ENCODE peak calls at places on chromosome 20, in eight cellular contexts. K is Panc1; W is body of pancreas; P is ovary; D is naive thymus-derived CD4-positive, alpha-beta T cell; S is mammary epithelial cell; V is adrenal gland; E is CD8-positive, alpha-beta memory T cell. U is an unnamed sample. For H3K36me3, the result is how much of the 10 kb centered on the place peaks cover.

GRCh38 chr20:46811328-46812084 is 83.1 kb upstream of the EYA2 start:
- DNase-seq in K (no peak), W (no peak), P (no peak), D (no peak), S (no peak), V (no peak), E (no peak), U (no peak)

GRCh38 chr20:4227085-4227821 is 211.9 kb upstream of the RNF24 start:
- DNase-seq in K (no peak), W (no peak), P (no peak), D (no peak), S (peak), V (no peak), E (no peak), U (peak)

GRCh38 chr20:31516651-31517050 is 2.4 kb downstream of the HM13 start:
- DNase-seq in K (no peak), W (no peak), P (no peak), D (no peak), S (no peak), V (no peak), E (no peak), U (no peak)

GRCh38 chr20:17956099-17956685 is 12.4 kb downstream of the SNX5 start:
- DNase-seq in K (no peak), W (no peak), P (no peak), D (no peak), S (no peak), V (no peak), E (no peak), U (no peak)

GRCh38 chr20:44728835-44729342 is 13.7 kb downstream of the CCN5 start:
- DNase-seq in K (peak), W (peak), P (peak), D (no peak), S (peak), V (peak), E (no peak), U (peak)

GRCh38 chr20:21518292-21518991 is 4.6 kb upstream of the NKX2-2 start:
- DNase-seq in K (no peak), W (no peak), P (no peak), D (no peak), S (no peak), V (no peak), E (no peak), U (no peak)

GRCh38 chr20:44489931-44490330 is 14.3 kb downstream of the TTPAL start:
- DNase-seq in K (no peak), W (no peak), P (no peak), D (no peak), S (no peak), V (no peak), E (no peak), U (no peak)

GRCh38 chr20:41526327-41526726 is 91.8 kb downstream of the CHD6 start:
- DNase-seq in K (no peak), W (no peak), P (no peak), D (no peak), S (no peak), V (peak), E (no peak), U (no peak)

GRCh38 chr20:33262658-33263065 is 20.4 kb upstream of the BPIFB1 start:
- DNase-seq in K (peak), W (peak), P (no peak), D (no peak), S (peak), V (peak), E (no peak), U (peak)

GRCh38 chr20:3483309-3483708 is 12.5 kb downstream of the ATRN start:
- DNase-seq in K (no peak), W (no peak), P (no peak), D (no peak), S (no peak), V (no peak), E (no peak), U (no peak)

GRCh38 chr20:44454301-44454963 is 21.2 kb upstream of the TTPAL start:
- DNase-seq in K (no peak), W (no peak), P (no peak), D (no peak), S (no peak), V (no peak), E (no peak), U (no peak)

GRCh38 chr20:31837896-31838397 is 7.5 kb downstream of the FOXS1 start:
- DNase-seq in K (no peak), W (no peak), P (no peak), D (no peak), S (peak), V (no peak), E (no peak), U (no peak)

GRCh38 chr20:4297141-4297826 is 281.9 kb upstream of the RNF24 start:
- DNase-seq in K (no peak), W (no peak), P (no peak), D (no peak), S (no peak), V (no peak), E (no peak), U (no peak)

GRCh38 chr20:23092409-23092756 is 6.3 kb upstream of the CD93 start:
- DNase-seq in K (no peak), W (no peak), P (no peak), D (no peak), S (no peak), V (no peak), E (no peak), U (no peak)

GRCh38 chr20:6700563-6701328 is 66.7 kb upstream of the BMP2 start:
- DNase-seq in K (no peak), W (no peak), P (no peak), D (no peak), S (no peak), V (peak), E (no peak), U (no peak)

GRCh38 chr20:48196486-48196885 is 411.2 kb upstream of the SULF2 start:
- DNase-seq in K (no peak), W (peak), P (peak), D (no peak), S (no peak), V (no peak), E (no peak), U (no peak)

GRCh38 chr20:35232575-35232974 is 6.1 kb downstream of the MMP24 start:
- DNase-seq in K (no peak), W (no peak), P (no peak), D (no peak), S (no peak), V (no peak), E (no peak), U (peak)

GRCh38 chr20:17985388-17986018 is 16.7 kb downstream of the MGME1 start:
- DNase-seq in K (no peak), W (no peak), P (no peak), D (no peak), S (no peak), V (no peak), E (no peak), U (no peak)

GRCh38 chr20:52905235-52905634 is 66.9 kb upstream of the TSHZ2 start:
- DNase-seq in K (no peak), W (no peak), P (no peak), D (no peak), S (no peak), V (no peak), E (no peak), U (no peak)

GRCh38 chr20:48826064-48826463 is 1.7 kb downstream of the PREX1 start:
- DNase-seq in K (no peak), W (no peak), P (no peak), D (no peak), S (no peak), V (no peak), E (no peak), U (no peak)

GRCh38 chr20:48695255-48695654 is 132.5 kb downstream of the PREX1 start:
- DNase-seq in K (no peak), W (no peak), P (no peak), D (no peak), S (peak), V (no peak), E (no peak), U (no peak)

GRCh38 chr20:60749804-60750602 is 502.1 kb upstream of the CDH4 start:
- DNase-seq in K (no peak), W (no peak), P (no peak), D (no peak), S (no peak), V (no peak), E (no peak), U (no peak)

GRCh38 chr20:50628326-50628725 is 63.0 kb downstream of the RIPOR3 start:
- DNase-seq in K (no peak), W (no peak), P (no peak), D (no peak), S (no peak), V (no peak), E (no peak), U (no peak)

GRCh38 chr20:11080776-11081406 is 407.1 kb upstream of the JAG1 start:
- DNase-seq in K (no peak), W (no peak), P (no peak), D (no peak), S (no peak), V (peak), E (no peak), U (no peak)

GRCh38 chr20:32378461-32378860 is 20.3 kb downstream of the ASXL1 start:
- DNase-seq in K (no peak), W (no peak), P (no peak), D (no peak), S (no peak), V (no peak), E (no peak), U (no peak)

GRCh38 chr20:46209930-46210671 is 92.0 kb downstream of the CD40 start:
- DNase-seq in K (no peak), W (no peak), P (peak), D (no peak), S (no peak), V (no peak), E (no peak), U (no peak)

GRCh38 chr20:40868568-40869223 is 159.9 kb upstream of the TOP1 start:
- DNase-seq in K (no peak), W (no peak), P (peak), D (no peak), S (no peak), V (peak), E (no peak), U (peak)

GRCh38 chr20:48656661-48657211 is 171.1 kb downstream of the PREX1 start:
- DNase-seq in K (no peak), W (no peak), P (no peak), D (no peak), S (no peak), V (no peak), E (no peak), U (no peak)

GRCh38 chr20:16419138-16419715 is 154.0 kb downstream of the KIF16B start:
- DNase-seq in K (no peak), W (no peak), P (no peak), D (no peak), S (peak), V (no peak), E (no peak), U (no peak)

GRCh38 chr20:4555188-4555893 is 166.4 kb upstream of the PRND start:
- DNase-seq in K (peak), W (no peak), P (no peak), D (no peak), S (peak), V (no peak), E (no peak), U (peak)

GRCh38 chr20:12166053-12166717 is 248.5 kb downstream of the BTBD3 start:
- DNase-seq in K (no peak), W (no peak), P (no peak), D (no peak), S (peak), V (no peak), E (no peak), U (peak)

GRCh38 chr20:49700411-49701185 is 13.1 kb downstream of the B4GALT5 start:
- DNase-seq in K (no peak), W (no peak), P (no peak), D (no peak), S (peak), V (no peak), E (no peak), U (peak)

GRCh38 chr20:55057779-55058415 is 582.5 kb downstream of the DOK5 start:
- DNase-seq in K (no peak), W (no peak), P (no peak), D (no peak), S (peak), V (no peak), E (no peak), U (no peak)

GRCh38 chr20:9615766-9616454 is 101.5 kb downstream of the LAMP5 start:
- DNase-seq in K (no peak), W (no peak), P (no peak), D (no peak), S (no peak), V (no peak), E (no peak), U (no peak)

GRCh38 chr20:32737371-32738223 is 5.7 kb downstream of the COMMD7 start:
- DNase-seq in K (no peak), W (no peak), P (no peak), D (peak), S (peak), V (no peak), E (peak), U (peak)

GRCh38 chr20:41524980-41525613 is 93.1 kb downstream of the CHD6 start:
- DNase-seq in K (no peak), W (peak), P (peak), D (no peak), S (peak), V (peak), E (no peak), U (peak)

GRCh38 chr20:4681971-4682370 is 39.7 kb upstream of the PRND start:
- DNase-seq in K (no peak), W (no peak), P (no peak), D (no peak), S (peak), V (no peak), E (no peak), U (peak)

GRCh38 chr20:5918856-5919633 is 31.3 kb downstream of the TRMT6 start:
- DNase-seq in K (peak), W (no peak), P (no peak), D (no peak), S (peak), V (no peak), E (no peak), U (peak)

GRCh38 chr20:8535403-8536003 is 403.4 kb downstream of the PLCB1 start:
- DNase-seq in K (no peak), W (no peak), P (no peak), D (no peak), S (no peak), V (no peak), E (no peak), U (peak)

GRCh38 chr20:33443512-33444239 is at the start of gene SNTA1:
- DNase-seq in K (no peak), W (peak), P (peak), D (peak), S (peak), V (peak), E (peak), U (peak)

GRCh38 chr20:38153011-38153329 is 12.1 kb downstream of the TGM2 start:
- DNase-seq in K (no peak), W (no peak), P (no peak), D (no peak), S (no peak), V (no peak), E (no peak), U (peak)
- H3K36me3 ChIP-seq in K (under half), W (under half), P (under half), D (under half), S (under half), V (under half), E (under half), U (under half)

GRCh38 chr20:36485286-36485685 is 56.0 kb upstream of the MYL9 start:
- DNase-seq in K (no peak), W (no peak), P (no peak), D (no peak), S (no peak), V (no peak), E (no peak), U (no peak)
- H3K36me3 ChIP-seq in K (under half), W (under half), P (under half), D (under half), S (under half), V (under half), E (under half), U (under half)

DNA sequence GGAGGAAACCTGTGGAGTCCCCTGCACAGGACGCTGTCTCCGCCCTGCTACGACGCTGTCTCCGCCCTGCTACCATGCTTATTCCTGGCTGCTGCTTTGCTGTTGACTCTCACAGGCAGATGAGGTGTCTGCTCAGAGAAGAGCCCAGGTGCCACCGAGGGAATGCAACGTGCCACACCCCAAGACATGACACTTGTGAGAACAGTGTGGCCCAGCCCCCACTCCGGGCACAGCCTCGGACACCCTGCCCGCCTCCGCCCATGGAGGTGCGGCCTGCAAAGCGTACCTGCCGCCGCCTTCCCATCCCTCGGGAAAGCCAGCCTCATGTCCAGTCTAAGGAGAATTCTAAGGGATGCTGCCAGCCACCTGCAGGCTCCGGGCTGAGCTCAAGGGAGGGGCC is 15.6 kb upstream of the MRGBP start:
- DNase-seq in K (no peak), W (no peak), P (no peak), D (no peak), S (no peak), V (no peak), E (no peak), U (no peak)
- H3K36me3 ChIP-seq in K (under half), W (under half), P (under half), D (under half), S (under half), V (under half), E (under half), U (under half)

GRCh38 chr20:13800728-13801134 is 15.9 kb downstream of the NDUFAF5 start:
- DNase-seq in K (no peak), W (peak), P (peak), D (no peak), S (peak), V (peak), E (no peak), U (peak)
- H3K36me3 ChIP-seq in K (half or more), W (under half), P (under half), D (half or more), S (under half), V (half or more), E (under half), U (half or more)

GRCh38 chr20:367486-367887 is 13.1 kb upstream of the TRIB3 start:
- DNase-seq in K (no peak), W (no peak), P (no peak), D (no peak), S (no peak), V (no peak), E (peak), U (no peak)
- H3K36me3 ChIP-seq in K (under half), W (under half), P (under half), D (under half), S (under half), V (under half), E (under half), U (under half)

GRCh38 chr20:57748601-57749130 is 38.9 kb upstream of the PMEPA1 start:
- DNase-seq in K (no peak), W (peak), P (peak), D (peak), S (peak), V (peak), E (peak), U (peak)

GRCh38 chr20:57751411-57751810 is 41.6 kb upstream of the PMEPA1 start:
- DNase-seq in K (no peak), W (no peak), P (no peak), D (no peak), S (no peak), V (no peak), E (no peak), U (no peak)

GRCh38 chr20:57747889-57748456 is 38.2 kb upstream of the PMEPA1 start:
- DNase-seq in K (no peak), W (no peak), P (peak), D (no peak), S (no peak), V (no peak), E (no peak), U (no peak)

GRCh38 chr20:57749861-57750260 is 40.0 kb upstream of the PMEPA1 start:
- DNase-seq in K (no peak), W (no peak), P (no peak), D (no peak), S (no peak), V (no peak), E (no peak), U (no peak)

GRCh38 chr20:57749131-57749690 is 39.4 kb upstream of the PMEPA1 start:
- DNase-seq in K (no peak), W (no peak), P (no peak), D (no peak), S (no peak), V (peak), E (no peak), U (no peak)
- H3K36me3 ChIP-seq in K (under half), W (under half), P (under half), D (under half), S (under half), V (under half), E (under half), U (under half)

DNA sequence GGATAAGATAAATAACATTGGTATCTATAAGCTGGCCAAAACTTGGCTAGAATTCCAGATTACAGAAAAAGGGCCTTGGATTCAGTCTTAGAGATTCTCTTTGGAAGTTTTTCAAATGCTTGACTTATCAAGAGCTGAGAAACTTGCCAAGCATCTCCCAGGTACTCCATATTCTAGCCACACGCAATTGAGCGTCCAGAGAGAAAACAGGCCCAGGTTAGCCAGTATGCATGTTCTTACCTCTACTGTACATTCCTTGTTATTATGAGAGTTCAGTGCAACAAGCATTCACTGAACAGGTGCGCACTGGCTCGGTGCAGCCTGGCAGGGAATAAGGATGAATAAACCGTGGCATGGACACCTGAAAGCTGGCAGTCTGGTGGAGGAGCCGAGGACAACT is 13.7 kb downstream of the CRNKL1 start:
- DNase-seq in K (no peak), W (no peak), P (no peak), D (no peak), S (no peak), V (no peak), E (no peak), U (no peak)
- H3K36me3 ChIP-seq in K (under half), W (half or more), P (under half), D (half or more), S (under half), V (half or more), E (half or more), U (half or more)

GRCh38 chr20:62127799-62128198 is 5.5 kb downstream of the LSM14B start:
- DNase-seq in K (no peak), W (no peak), P (no peak), D (no peak), S (no peak), V (no peak), E (no peak), U (no peak)

GRCh38 chr20:62129731-62130531 is 7.7 kb downstream of the LSM14B start:
- DNase-seq in K (no peak), W (no peak), P (no peak), D (no peak), S (no peak), V (no peak), E (no peak), U (no peak)

GRCh38 chr20:62131560-62132320 is 9.5 kb downstream of the LSM14B start:
- DNase-seq in K (no peak), W (no peak), P (no peak), D (no peak), S (no peak), V (no peak), E (no peak), U (no peak)

GRCh38 chr20:62126141-62126540 is 3.9 kb downstream of the LSM14B start:
- DNase-seq in K (no peak), W (no peak), P (no peak), D (no peak), S (no peak), V (no peak), E (no peak), U (no peak)

GRCh38 chr20:62128499-62128898 is 6.2 kb downstream of the LSM14B start:
- DNase-seq in K (no peak), W (no peak), P (no peak), D (no peak), S (no peak), V (no peak), E (no peak), U (no peak)
- H3K36me3 ChIP-seq in K (under half), W (under half), P (under half), D (half or more), S (under half), V (half or more), E (half or more), U (half or more)

GRCh38 chr20:58985656-58986055 is 4.6 kb downstream of the NELFCD start:
- DNase-seq in K (no peak), W (no peak), P (no peak), D (no peak), S (no peak), V (no peak), E (no peak), U (no peak)
- H3K36me3 ChIP-seq in K (under half), W (under half), P (under half), D (half or more), S (under half), V (under half), E (under half), U (under half)